ENCODE peak calls at places on chromosomes 2 and 18, in seven cellular contexts. One of them, this sample, is unnamed.

GRCh38 chr2:138956116-138956515 is 175.9 kb upstream of the NXPH2 start:
- DNase-seq in omental fat pad: no peak
- DNase-seq in MM.1S: no peak
- DNase-seq in lower leg skin: no peak
- DNase-seq in left lung: no peak
- DNase-seq in breast epithelium: no peak
- DNase-seq in fibroblast of lung: peak
- DNase-seq in this sample: no peak

GRCh38 chr2:161426788-161427412 is 10.8 kb downstream of the TBR1 start:
- DNase-seq in omental fat pad: no peak
- DNase-seq in left lung: no peak
- DNase-seq in fibroblast of lung: peak
- DNase-seq in lower leg skin: peak
- DNase-seq in MM.1S: no peak
- DNase-seq in breast epithelium: no peak
- DNase-seq in this sample: no peak

GRCh38 chr18:45684341-45685115 is 39.5 kb upstream of the SLC14A1 start:
- DNase-seq in fibroblast of lung: peak
- DNase-seq in lower leg skin: no peak
- DNase-seq in omental fat pad: no peak
- DNase-seq in MM.1S: no peak
- DNase-seq in breast epithelium: no peak
- DNase-seq in left lung: no peak
- DNase-seq in this sample: no peak

GRCh38 chr2:74191596-74192380 is 6.6 kb upstream of the MTHFD2 start:
- DNase-seq in left lung: no peak
- DNase-seq in fibroblast of lung: no peak
- DNase-seq in omental fat pad: no peak
- DNase-seq in MM.1S: no peak
- DNase-seq in breast epithelium: no peak
- DNase-seq in lower leg skin: no peak
- DNase-seq in this sample: no peak

GRCh38 chr18:49031511-49032188 is 80.9 kb upstream of the SMAD7 start:
- DNase-seq in fibroblast of lung: no peak
- DNase-seq in omental fat pad: no peak
- DNase-seq in MM.1S: no peak
- DNase-seq in breast epithelium: peak
- DNase-seq in lower leg skin: peak
- DNase-seq in left lung: peak
- DNase-seq in this sample: no peak

GRCh38 chr2:120430501-120430830 is 84.5 kb downstream of the INHBB start:
- DNase-seq in lower leg skin: peak
- DNase-seq in fibroblast of lung: no peak
- DNase-seq in breast epithelium: peak
- DNase-seq in omental fat pad: no peak
- DNase-seq in left lung: no peak
- DNase-seq in MM.1S: no peak
- DNase-seq in this sample: no peak

GRCh38 chr2:88530081-88530480 is 77.6 kb upstream of the FOXI3 start:
- DNase-seq in breast epithelium: no peak
- DNase-seq in omental fat pad: no peak
- DNase-seq in lower leg skin: no peak
- DNase-seq in fibroblast of lung: no peak
- DNase-seq in MM.1S: no peak
- DNase-seq in left lung: no peak
- DNase-seq in this sample: no peak

GRCh38 chr2:238255636-238256035 is 15.8 kb upstream of the HES6 start:
- DNase-seq in left lung: no peak
- DNase-seq in omental fat pad: no peak
- DNase-seq in fibroblast of lung: no peak
- DNase-seq in MM.1S: no peak
- DNase-seq in breast epithelium: no peak
- DNase-seq in lower leg skin: no peak
- DNase-seq in this sample: no peak

GRCh38 chr2:177812713-177813396 is 259.7 kb downstream of the PDE11A start:
- DNase-seq in breast epithelium: no peak
- DNase-seq in omental fat pad: no peak
- DNase-seq in left lung: no peak
- DNase-seq in MM.1S: no peak
- DNase-seq in fibroblast of lung: no peak
- DNase-seq in lower leg skin: no peak
- DNase-seq in this sample: no peak

GRCh38 chr2:117832332-117832731 is 17.8 kb downstream of the DDX18 start:
- DNase-seq in MM.1S: no peak
- DNase-seq in lower leg skin: no peak
- DNase-seq in breast epithelium: no peak
- DNase-seq in left lung: no peak
- DNase-seq in omental fat pad: no peak
- DNase-seq in fibroblast of lung: no peak
- DNase-seq in this sample: no peak

GRCh38 chr2:43707255-43707654 is 31.0 kb upstream of the C1GALT1C1L start:
- DNase-seq in MM.1S: no peak
- DNase-seq in fibroblast of lung: peak
- DNase-seq in left lung: peak
- DNase-seq in omental fat pad: no peak
- DNase-seq in lower leg skin: peak
- DNase-seq in breast epithelium: no peak
- DNase-seq in this sample: peak

GRCh38 chr2:135820003-135820618 is 16.9 kb downstream of the LCT start:
- DNase-seq in fibroblast of lung: peak
- DNase-seq in left lung: no peak
- DNase-seq in lower leg skin: no peak
- DNase-seq in omental fat pad: no peak
- DNase-seq in MM.1S: no peak
- DNase-seq in breast epithelium: no peak
- DNase-seq in this sample: no peak

GRCh38 chr2:186968277-186968676 is 119.3 kb upstream of the ZSWIM2 start:
- DNase-seq in omental fat pad: no peak
- DNase-seq in breast epithelium: no peak
- DNase-seq in left lung: no peak
- DNase-seq in fibroblast of lung: peak
- DNase-seq in MM.1S: peak
- DNase-seq in lower leg skin: peak
- DNase-seq in this sample: no peak
- TF ChIP-seq CTCF in omental fat pad: no peak
- TF ChIP-seq CTCF in breast epithelium: no peak
- TF ChIP-seq CTCF in left lung: no peak
- TF ChIP-seq CTCF in fibroblast of lung: no peak
- TF ChIP-seq CTCF in MM.1S: no peak
- TF ChIP-seq CTCF in lower leg skin: no peak
- TF ChIP-seq CTCF in this sample: no peak

DNA sequence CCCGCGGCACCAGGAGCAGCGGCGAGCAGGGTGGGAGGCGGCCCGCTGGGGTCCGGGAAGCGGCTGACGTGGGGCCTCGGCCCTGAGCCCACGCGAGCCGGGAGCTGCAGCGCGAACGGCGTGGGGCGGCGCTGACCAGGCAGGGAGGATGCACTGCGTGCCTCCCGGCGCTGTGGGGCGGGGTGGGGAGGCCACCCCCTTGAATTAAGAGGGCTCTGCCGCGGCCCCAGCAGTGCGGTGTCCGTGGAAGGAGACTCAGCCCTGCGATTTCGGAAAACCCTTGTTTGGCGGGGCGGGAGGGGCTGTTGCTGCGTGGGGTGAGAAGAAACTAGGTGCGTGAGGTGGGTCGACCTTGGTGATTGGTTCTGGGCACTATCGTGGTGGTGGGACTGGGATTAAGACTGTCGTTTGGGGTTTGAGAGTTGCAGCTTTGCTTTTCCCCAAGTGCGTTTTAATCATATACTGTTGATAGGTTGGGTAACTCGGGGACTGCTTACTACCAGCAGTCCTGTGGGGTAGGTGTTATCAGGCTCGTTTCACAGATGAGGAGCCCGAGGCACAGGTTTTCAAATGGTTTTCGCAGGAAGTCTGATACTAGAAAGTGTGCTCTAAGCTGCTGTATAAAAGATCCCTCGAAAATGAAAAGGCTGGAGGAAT is 703 bp downstream of the ACSL3 start:
- DNase-seq in left lung: peak
- DNase-seq in lower leg skin: peak
- DNase-seq in fibroblast of lung: peak
- DNase-seq in breast epithelium: no peak
- DNase-seq in MM.1S: peak
- DNase-seq in omental fat pad: no peak
- DNase-seq in this sample: no peak
- TF ChIP-seq CTCF in left lung: no peak
- TF ChIP-seq CTCF in lower leg skin: no peak
- TF ChIP-seq CTCF in fibroblast of lung: no peak
- TF ChIP-seq CTCF in breast epithelium: no peak
- TF ChIP-seq CTCF in MM.1S: no peak
- TF ChIP-seq CTCF in omental fat pad: no peak
- TF ChIP-seq CTCF in this sample: no peak

GRCh38 chr2:529425-529824 is 147.8 kb downstream of the TMEM18 start:
- DNase-seq in breast epithelium: no peak
- DNase-seq in omental fat pad: no peak
- DNase-seq in left lung: no peak
- DNase-seq in lower leg skin: no peak
- DNase-seq in MM.1S: no peak
- DNase-seq in fibroblast of lung: no peak
- DNase-seq in this sample: peak
- TF ChIP-seq CTCF in breast epithelium: peak
- TF ChIP-seq CTCF in omental fat pad: no peak
- TF ChIP-seq CTCF in left lung: no peak
- TF ChIP-seq CTCF in lower leg skin: no peak
- TF ChIP-seq CTCF in MM.1S: peak
- TF ChIP-seq CTCF in fibroblast of lung: peak
- TF ChIP-seq CTCF in this sample: peak

GRCh38 chr2:36357506-36358316 is 2.1 kb downstream of the CRIM1 start:
- DNase-seq in breast epithelium: no peak
- DNase-seq in omental fat pad: no peak
- DNase-seq in fibroblast of lung: peak
- DNase-seq in left lung: peak
- DNase-seq in MM.1S: no peak
- DNase-seq in lower leg skin: peak
- DNase-seq in this sample: peak
- TF ChIP-seq CTCF in breast epithelium: peak
- TF ChIP-seq CTCF in omental fat pad: no peak
- TF ChIP-seq CTCF in fibroblast of lung: peak
- TF ChIP-seq CTCF in left lung: no peak
- TF ChIP-seq CTCF in MM.1S: peak
- TF ChIP-seq CTCF in lower leg skin: no peak
- TF ChIP-seq CTCF in this sample: peak

GRCh38 chr2:37573406-37573805 is 98.0 kb downstream of the CDC42EP3 start:
- DNase-seq in MM.1S: no peak
- DNase-seq in fibroblast of lung: peak
- DNase-seq in left lung: no peak
- DNase-seq in breast epithelium: no peak
- DNase-seq in lower leg skin: no peak
- DNase-seq in omental fat pad: no peak
- DNase-seq in this sample: peak

GRCh38 chr2:37576831-37577230 is 94.6 kb downstream of the CDC42EP3 start:
- DNase-seq in MM.1S: no peak
- DNase-seq in lower leg skin: no peak
- DNase-seq in breast epithelium: no peak
- DNase-seq in fibroblast of lung: peak
- DNase-seq in omental fat pad: no peak
- DNase-seq in left lung: no peak
- DNase-seq in this sample: peak

GRCh38 chr2:37579314-37579713 is 92.1 kb downstream of the CDC42EP3 start:
- DNase-seq in MM.1S: no peak
- DNase-seq in fibroblast of lung: no peak
- DNase-seq in lower leg skin: no peak
- DNase-seq in left lung: no peak
- DNase-seq in omental fat pad: no peak
- DNase-seq in breast epithelium: no peak
- DNase-seq in this sample: no peak

GRCh38 chr2:37573818-37574388 is 97.5 kb downstream of the CDC42EP3 start:
- DNase-seq in left lung: no peak
- DNase-seq in breast epithelium: no peak
- DNase-seq in MM.1S: peak
- DNase-seq in omental fat pad: no peak
- DNase-seq in fibroblast of lung: no peak
- DNase-seq in lower leg skin: no peak
- DNase-seq in this sample: no peak

DNA sequence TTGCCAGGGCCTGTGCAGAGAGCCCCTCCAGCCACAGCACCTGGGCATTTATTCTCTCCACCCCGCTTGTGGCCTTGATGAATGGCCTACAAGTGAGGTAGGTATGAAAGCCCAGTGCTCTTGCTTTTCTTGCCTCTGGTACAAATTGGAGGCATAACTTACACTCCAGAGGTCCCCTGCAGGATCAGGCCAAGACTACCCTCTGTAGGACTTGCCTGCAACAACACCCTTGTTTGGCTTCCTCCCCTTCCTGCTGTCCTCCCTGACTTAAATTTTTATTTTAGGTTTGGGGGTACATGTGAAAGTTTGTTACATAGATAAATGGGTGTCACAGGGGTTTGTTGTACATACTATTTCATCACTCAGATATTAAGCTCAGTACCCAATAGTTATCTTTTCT is 95.7 kb downstream of the CDC42EP3 start:
- DNase-seq in lower leg skin: no peak
- DNase-seq in MM.1S: no peak
- DNase-seq in fibroblast of lung: no peak
- DNase-seq in breast epithelium: no peak
- DNase-seq in omental fat pad: no peak
- DNase-seq in left lung: no peak
- DNase-seq in this sample: no peak
- TF ChIP-seq CTCF in lower leg skin: no peak
- TF ChIP-seq CTCF in MM.1S: no peak
- TF ChIP-seq CTCF in fibroblast of lung: no peak
- TF ChIP-seq CTCF in breast epithelium: no peak
- TF ChIP-seq CTCF in omental fat pad: no peak
- TF ChIP-seq CTCF in left lung: no peak
- TF ChIP-seq CTCF in this sample: no peak

GRCh38 chr2:146677280-146677679 is 1167.5 kb upstream of the ACVR2A start:
- DNase-seq in left lung: no peak
- DNase-seq in MM.1S: no peak
- DNase-seq in breast epithelium: no peak
- DNase-seq in fibroblast of lung: no peak
- DNase-seq in lower leg skin: no peak
- DNase-seq in omental fat pad: no peak
- DNase-seq in this sample: peak
- TF ChIP-seq CTCF in left lung: no peak
- TF ChIP-seq CTCF in MM.1S: no peak
- TF ChIP-seq CTCF in breast epithelium: no peak
- TF ChIP-seq CTCF in fibroblast of lung: peak
- TF ChIP-seq CTCF in lower leg skin: no peak
- TF ChIP-seq CTCF in omental fat pad: no peak
- TF ChIP-seq CTCF in this sample: no peak

DNA sequence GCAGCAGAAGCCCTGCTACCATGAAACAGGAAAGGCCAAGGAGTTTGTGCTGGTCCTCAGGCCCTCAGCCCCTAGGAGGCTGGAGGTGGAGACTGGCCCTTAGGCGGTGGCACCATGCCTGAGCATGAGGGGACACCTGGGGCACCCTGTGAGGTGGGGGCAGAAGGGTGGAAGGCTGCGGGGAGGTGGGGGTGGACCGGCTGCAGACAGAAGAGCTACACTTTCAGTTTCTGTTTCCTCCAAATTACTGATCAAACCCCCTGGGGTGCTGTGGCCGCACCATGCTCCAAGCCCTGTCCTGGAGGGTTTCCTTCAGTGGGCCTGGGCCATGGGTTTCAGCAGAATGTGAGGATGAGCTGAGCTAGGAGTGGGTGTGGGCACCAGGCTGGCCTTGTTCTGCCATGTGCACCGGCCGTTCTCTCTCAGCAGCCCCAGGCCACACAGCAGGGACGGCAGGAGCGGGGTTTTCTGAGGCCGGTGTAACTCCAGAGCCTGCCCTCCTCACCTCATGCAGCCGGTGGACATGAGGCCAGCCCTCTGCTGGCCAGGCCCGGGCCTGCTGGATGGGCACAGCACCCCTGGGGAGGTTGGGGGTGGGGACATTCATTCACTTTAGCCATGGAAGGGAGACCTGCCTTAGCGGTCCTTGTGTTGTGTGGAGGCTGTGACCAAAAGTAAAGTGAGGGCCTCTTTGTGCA is 51.5 kb downstream of the PLEKHB2 start:
- DNase-seq in breast epithelium: no peak
- DNase-seq in omental fat pad: no peak
- DNase-seq in fibroblast of lung: no peak
- DNase-seq in left lung: no peak
- DNase-seq in MM.1S: no peak
- DNase-seq in lower leg skin: no peak
- DNase-seq in this sample: no peak
- TF ChIP-seq CTCF in breast epithelium: no peak
- TF ChIP-seq CTCF in omental fat pad: no peak
- TF ChIP-seq CTCF in fibroblast of lung: peak
- TF ChIP-seq CTCF in left lung: no peak
- TF ChIP-seq CTCF in MM.1S: peak
- TF ChIP-seq CTCF in lower leg skin: no peak
- TF ChIP-seq CTCF in this sample: no peak